ENCODE peak calls at places on chromosomes 12 and 14, in ten cellular contexts. D is right atrium auricular region, E is sigmoid colon, J is mesothelial cell of epicardium, M is breast epithelium, K is astrocyte of the spinal cord, P is coronary artery, R is lower leg skin, T is foreskin fibroblast, Z is fibroblast of the aortic adventitia. W is an unnamed sample.
A peak's percentile ranks its signal among the peaks of the same experiment; 100 is the strongest.

GRCh38 chr14:94113490-94113889 is 3.0 kb downstream of the IFI27 start:
- DNase-seq in D (no peak), E (peak; percentile 58), J (no peak), M (no peak), K (peak; percentile 42), P (peak; percentile 58), R (no peak), T (peak; percentile 35), Z (peak; percentile 39), W (peak; percentile 67)

GRCh38 chr12:29743801-29744200 is 39.9 kb downstream of the TMTC1 start:
- DNase-seq in D (no peak), E (no peak), J (no peak), M (no peak), K (peak; percentile 65), P (no peak), R (no peak), T (peak; percentile 98), Z (peak; percentile 81), W (peak; percentile 95)

GRCh38 chr12:116019415-116019814 is 258.1 kb downstream of the MED13L start:
- DNase-seq in D (no peak), E (no peak), J (no peak), M (no peak), K (no peak), P (no peak), R (no peak), T (no peak), Z (no peak), W (no peak)

GRCh38 chr14:99603471-99603933 is 505 bp downstream of the CCDC85C start:
- DNase-seq in D (no peak), E (no peak), J (no peak), M (no peak), K (peak; percentile 53), P (no peak), R (no peak), T (peak; percentile 58), Z (peak; percentile 46), W (peak; percentile 24)

GRCh38 chr14:89531661-89532335 is 114.8 kb upstream of the FOXN3 start:
- DNase-seq in D (no peak), E (no peak), J (no peak), M (no peak), K (no peak), P (no peak), R (no peak), T (no peak), Z (no peak), W (no peak)

GRCh38 chr12:54357802-54358619 is 6.3 kb downstream of the GPR84 start:
- DNase-seq in D (no peak), E (no peak), J (no peak), M (no peak), K (no peak), P (no peak), R (no peak), T (no peak), Z (no peak), W (no peak)

GRCh38 chr12:82099216-82099615 is 259.0 kb downstream of the CCDC59 start:
- DNase-seq in D (no peak), E (no peak), J (no peak), M (no peak), K (no peak), P (no peak), R (no peak), T (no peak), Z (no peak), W (peak; percentile 17)

GRCh38 chr14:68379510-68380303 is 413.2 kb downstream of the ZFP36L1 start:
- DNase-seq in D (no peak), E (no peak), J (no peak), M (no peak), K (no peak), P (no peak), R (no peak), T (no peak), Z (no peak), W (no peak)

GRCh38 chr14:30375280-30375892 is 183.6 kb upstream of the G2E3 start:
- DNase-seq in D (peak; percentile 66), E (no peak), J (no peak), M (peak; percentile 58), K (peak; percentile 50), P (no peak), R (peak; percentile 43), T (peak; percentile 75), Z (peak; percentile 37), W (peak; percentile 68)

GRCh38 chr14:20662968-20663731 is 21.2 kb upstream of the RNASE4 start:
- DNase-seq in D (peak; percentile 42), E (peak; percentile 73), J (no peak), M (peak; percentile 83), K (peak; percentile 48), P (peak; percentile 72), R (peak; percentile 45), T (peak; percentile 69), Z (peak; percentile 72), W (peak; percentile 67)

GRCh38 chr14:50321009-50321660 is 9.0 kb downstream of the DMAC2L start:
- DNase-seq in D (no peak), E (peak; percentile 82), J (no peak), M (no peak), K (peak; percentile 95), P (no peak), R (peak; percentile 73), T (peak; percentile 94), Z (peak; percentile 94), W (peak; percentile 89)

GRCh38 chr12:19382111-19382526 is 57.2 kb upstream of the AEBP2 start:
- DNase-seq in D (peak; percentile 59), E (peak; percentile 14), J (no peak), M (no peak), K (peak; percentile 89), P (no peak), R (no peak), T (peak; percentile 74), Z (peak; percentile 85), W (peak; percentile 76)

GRCh38 chr14:74834682-74835392 is 41.1 kb downstream of the PROX2 start:
- DNase-seq in D (no peak), E (no peak), J (no peak), M (no peak), K (peak; percentile 50), P (no peak), R (no peak), T (no peak), Z (no peak), W (no peak)

DNA sequence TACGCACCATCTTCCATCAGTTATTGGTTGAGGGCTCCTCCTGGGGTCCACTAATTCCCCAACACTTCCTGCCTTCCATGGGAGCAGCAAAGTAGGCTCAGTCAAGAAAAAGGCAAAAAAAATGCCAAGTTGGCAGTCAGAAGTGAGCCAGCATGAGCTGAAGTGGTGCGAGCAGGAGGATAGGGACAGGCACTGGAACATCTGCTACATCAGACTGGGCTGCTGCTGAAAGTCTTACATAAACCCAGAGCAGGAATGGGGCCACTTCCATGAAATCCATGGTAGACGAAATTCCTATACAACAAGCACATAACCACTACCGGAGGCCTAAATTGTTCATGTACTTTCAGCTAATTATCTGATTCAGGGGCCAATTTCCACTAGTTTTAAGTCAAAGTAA is 17.1 kb downstream of the KCNK10 start:
- DNase-seq in D (no peak), E (no peak), J (no peak), M (no peak), K (no peak), P (no peak), R (no peak), T (no peak), Z (no peak), W (no peak)
- TF ChIP-seq CTCF in D (no peak), E (no peak), J (no peak), M (no peak), K (no peak), P (no peak), R (no peak), T (no peak), Z (no peak), W (no peak)

GRCh38 chr12:6921996-6922935 is 5.5 kb upstream of the ATN1 start:
- DNase-seq in D (no peak), E (no peak), J (no peak), M (no peak), K (no peak), P (no peak), R (no peak), T (no peak), Z (no peak), W (no peak)
- TF ChIP-seq CTCF in D (no peak), E (no peak), J (no peak), M (no peak), K (no peak), P (no peak), R (no peak), T (no peak), Z (no peak), W (no peak)

DNA sequence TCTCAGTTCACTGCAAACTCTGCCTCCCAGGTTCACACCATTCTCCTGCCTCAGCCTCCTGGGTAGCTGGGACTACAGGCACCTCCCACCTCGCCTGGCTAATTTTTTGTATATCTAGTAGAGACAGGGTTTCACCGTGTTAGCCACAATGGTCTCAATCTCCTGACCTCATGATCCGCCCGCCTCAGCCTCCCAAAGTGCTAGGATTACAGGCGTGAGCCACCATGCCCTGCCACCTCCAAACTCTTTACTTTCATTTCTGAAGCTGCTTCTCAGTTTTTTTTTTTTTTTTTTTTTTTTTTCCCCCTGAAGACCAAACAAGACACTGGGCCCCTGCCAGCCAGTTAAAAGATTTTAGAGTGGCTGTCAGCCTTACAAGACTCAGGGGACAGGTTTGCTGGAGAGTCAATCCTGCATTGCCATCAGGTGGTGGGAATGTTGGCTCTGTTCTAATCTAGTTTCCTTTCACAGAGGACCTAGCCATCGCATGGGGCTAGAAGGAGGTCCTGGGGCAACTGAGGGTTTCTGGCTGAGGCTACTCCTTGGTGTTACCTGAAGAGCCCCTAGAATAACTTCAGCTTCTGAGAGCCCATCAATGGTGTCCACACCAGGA is 37.4 kb upstream of the HIGD1C start:
- DNase-seq in D (no peak), E (no peak), J (no peak), M (no peak), K (no peak), P (no peak), R (no peak), T (no peak), Z (no peak), W (no peak)
- TF ChIP-seq CTCF in D (no peak), E (no peak), J (no peak), M (no peak), K (no peak), P (no peak), R (no peak), T (no peak), Z (no peak), W (no peak)

GRCh38 chr12:51270067-51270846 is at the start of gene SMAGP:
- DNase-seq in D (peak; percentile 60), E (peak; percentile 69), J (peak; percentile 50), M (peak; percentile 85), K (peak; percentile 36), P (no peak), R (peak; percentile 42), T (peak; percentile 82), Z (peak; percentile 26), W (peak; percentile 44)

GRCh38 chr12:51270847-51271518 is 768 bp upstream of the SMAGP start:
- DNase-seq in D (no peak), E (no peak), J (no peak), M (no peak), K (peak; percentile 86), P (no peak), R (no peak), T (peak; percentile 92), Z (peak; percentile 77), W (peak; percentile 80)

GRCh38 chr12:51265024-51265423 is 5.2 kb downstream of the SMAGP start:
- DNase-seq in D (no peak), E (no peak), J (no peak), M (no peak), K (no peak), P (no peak), R (no peak), T (no peak), Z (no peak), W (no peak)

GRCh38 chr12:51264297-51264696 is 5.9 kb downstream of the SMAGP start:
- DNase-seq in D (no peak), E (no peak), J (no peak), M (no peak), K (no peak), P (no peak), R (no peak), T (no peak), Z (no peak), W (no peak)

GRCh38 chr12:51269174-51270066 is 795 bp downstream of the SMAGP start:
- DNase-seq in D (no peak), E (no peak), J (no peak), M (no peak), K (peak; percentile 39), P (no peak), R (no peak), T (peak; percentile 71), Z (peak; percentile 49), W (peak; percentile 74)
- TF ChIP-seq CTCF in D (no peak), E (no peak), J (no peak), M (no peak), K (peak; percentile 30), P (no peak), R (no peak), T (peak; percentile 20), Z (peak; percentile 44), W (peak; percentile 66)

W was measured in MCF 10A.